ENCODE peak calls at places on chromosomes 11 and 22, in eight cellular contexts. K, D, F, Q, Z, X, T and S are unnamed samples.

GRCh38 chr11:60345489-60345888 is 18.4 kb downstream of the MS4A6E start:
- DNase-seq in T (no peak), X (peak; percentile 37), K (no peak), Q (peak; percentile 25), Z (no peak), D (no peak), F (no peak), S (peak; percentile 21)

GRCh38 chr11:74773481-74773880 is 24.8 kb downstream of the RNF169 start:
- DNase-seq in F (no peak), X (no peak), Z (no peak), Q (no peak), D (no peak), K (no peak), T (peak; percentile 47), S (no peak)

GRCh38 chr11:75077316-75077715 is 19.4 kb downstream of the OR2AT4 start:
- DNase-seq in K (no peak), X (no peak), F (no peak), T (peak; percentile 19), D (no peak), Q (no peak), Z (no peak), S (no peak)

GRCh38 chr11:130832571-130833432 is 83.5 kb downstream of the SNX19 start:
- DNase-seq in Z (no peak), T (peak; percentile 25), F (no peak), D (no peak), X (no peak), K (no peak), Q (no peak), S (no peak)

GRCh38 chr11:64545605-64546004 is 45.4 kb upstream of the SLC22A12 start:
- DNase-seq in Q (no peak), K (no peak), F (peak; percentile 79), T (peak; percentile 73), Z (no peak), D (no peak), X (no peak), S (no peak)

GRCh38 chr11:34891611-34892010 is 24.6 kb downstream of the APIP start:
- DNase-seq in F (no peak), Q (no peak), Z (no peak), X (no peak), K (no peak), T (no peak), D (no peak), S (no peak)

GRCh38 chr11:13183094-13183825 is 94.3 kb upstream of the BMAL1 start:
- DNase-seq in F (peak; percentile 53), D (no peak), K (no peak), Q (peak; percentile 45), T (peak; percentile 75), X (no peak), Z (no peak), S (peak; percentile 32)

GRCh38 chr11:27161071-27161470 is 120.5 kb downstream of the BBOX1 start:
- DNase-seq in D (no peak), F (no peak), X (no peak), Q (no peak), K (no peak), Z (no peak), T (peak; percentile 62), S (no peak)

GRCh38 chr22:26461188-26461810 is 22.3 kb downstream of the HPS4 start:
- DNase-seq in X (no peak), K (peak; percentile 40), Z (peak; percentile 63), T (peak; percentile 25), F (peak; percentile 83), D (no peak), Q (peak; percentile 38), S (peak; percentile 67)

GRCh38 chr11:2825886-2826678 is 59.5 kb downstream of the CDKN1C start:
- DNase-seq in F (peak; percentile 96), X (peak; percentile 89), T (peak; percentile 98), Q (peak; percentile 74), K (peak; percentile 82), D (no peak), Z (peak; percentile 32), S (no peak)

GRCh38 chr11:58127350-58127749 is 2.0 kb upstream of the OR9I1 start:
- DNase-seq in T (no peak), D (peak; percentile 12), Z (no peak), X (no peak), F (no peak), Q (no peak), K (no peak), S (no peak)

GRCh38 chr11:117998664-117999353 is 12.6 kb downstream of the IL10RA start:
- DNase-seq in K (no peak), Q (no peak), X (no peak), F (no peak), T (no peak), Z (no peak), D (no peak), S (no peak)

GRCh38 chr11:86818466-86819282 is 18.3 kb downstream of the PRSS23 start:
- DNase-seq in Z (no peak), X (peak; percentile 45), K (no peak), T (peak; percentile 83), F (peak; percentile 67), Q (peak; percentile 88), D (peak; percentile 3), S (peak; percentile 59)

GRCh38 chr11:102291831-102292230 is 25.5 kb upstream of the BIRC3 start:
- DNase-seq in D (no peak), Q (no peak), F (no peak), K (no peak), Z (no peak), X (no peak), T (no peak), S (no peak)

GRCh38 chr11:134802598-134802997 is 390.6 kb upstream of the B3GAT1 start:
- DNase-seq in T (no peak), Q (no peak), K (no peak), D (no peak), Z (no peak), F (no peak), X (no peak), S (no peak)

GRCh38 chr22:28894320-28894719 is 10.9 kb downstream of the ZNRF3 start:
- DNase-seq in Q (peak; percentile 75), F (no peak), K (no peak), D (no peak), Z (no peak), T (no peak), X (peak; percentile 21), S (no peak)

GRCh38 chr11:64306563-64306875 is 1.2 kb downstream of the ESRRA start:
- DNase-seq in X (no peak), Q (no peak), T (no peak), K (no peak), D (no peak), Z (no peak), F (no peak), S (no peak)

GRCh38 chr11:2072551-2073261 is 66.5 kb downstream of the IGF2 start:
- DNase-seq in T (peak; percentile 26), D (no peak), X (no peak), Q (no peak), K (no peak), F (peak; percentile 14), Z (no peak), S (no peak)

GRCh38 chr11:94271885-94272372 is 32.5 kb upstream of the IZUMO1R start:
- DNase-seq in X (no peak), Z (no peak), T (no peak), K (no peak), Q (no peak), F (no peak), D (no peak), S (no peak)

GRCh38 chr22:44336962-44337657 is 24.4 kb upstream of the SHISAL1 start:
- DNase-seq in K (no peak), Q (no peak), F (no peak), T (no peak), X (no peak), D (no peak), Z (no peak), S (no peak)

GRCh38 chr22:30235687-30236170 is 10.8 kb downstream of the LIF start:
- DNase-seq in F (peak; percentile 73), D (no peak), Q (no peak), T (peak; percentile 95), Z (no peak), K (peak; percentile 67), X (no peak), S (no peak)

GRCh38 chr11:75311858-75312288 is 39.6 kb downstream of the ARRB1 start:
- DNase-seq in F (peak; percentile 73), D (no peak), K (peak; percentile 28), Z (no peak), X (no peak), T (peak; percentile 36), Q (no peak), S (peak; percentile 61)

GRCh38 chr11:1863352-1864215 is 10.7 kb downstream of the LSP1 start:
- DNase-seq in T (peak; percentile 86), F (peak; percentile 98), Q (peak; percentile 27), K (peak; percentile 79), Z (peak; percentile 58), D (no peak), X (no peak), S (no peak)

GRCh38 chr11:64765841-64766682 is 6.3 kb upstream of the PYGM start:
- DNase-seq in F (no peak), K (no peak), X (no peak), Z (no peak), T (no peak), D (no peak), Q (no peak), S (no peak)

GRCh38 chr11:73240190-73240781 is 22.2 kb downstream of the P2RY2 start:
- DNase-seq in Z (no peak), X (no peak), T (peak; percentile 47), F (peak; percentile 63), K (peak; percentile 49), Q (no peak), D (no peak), S (no peak)

GRCh38 chr11:127003260-127003981 is 2.9 kb upstream of the KIRREL3 start:
- DNase-seq in D (peak; percentile 68), Z (peak; percentile 79), F (peak; percentile 81), Q (no peak), K (peak; percentile 17), X (no peak), T (no peak), S (no peak)

GRCh38 chr11:1150769-1151365 is 6.9 kb upstream of the MUC5AC start:
- DNase-seq in D (no peak), K (no peak), X (no peak), T (peak; percentile 55), Z (no peak), F (peak; percentile 59), Q (peak; percentile 50), S (peak; percentile 14)

GRCh38 chr11:59611570-59612565 is 3.7 kb downstream of the OSBP start:
- DNase-seq in T (peak; percentile 28), Q (no peak), F (no peak), X (no peak), Z (no peak), K (peak; percentile 69), D (no peak), S (peak; percentile 94)